ENCODE peak calls at places on chromosomes 12 and 14, in five cellular contexts. T is hepatocyte; R is Calu3; J is ureter; I is stimulated activated CD8-positive, alpha-beta memory T cell treated with anti-CD3 and anti-CD28 coated beads, Interleukin-15, amount 100 ng/mL, for 48 hours. P is an unnamed sample.

GRCh38 chr14:46574236-46574970 is 77.2 kb downstream of the RPL10L start:
- DNase-seq in R (no peak), T (no peak), J (no peak), I (no peak), P (no peak)

GRCh38 chr14:20998674-20999366 is at the start of gene SLC39A2:
- DNase-seq in I (no peak), J (peak), T (peak), R (peak), P (no peak)

GRCh38 chr14:96804821-96805374 is 7.7 kb downstream of the VRK1 start:
- DNase-seq in T (no peak), I (no peak), R (no peak), J (no peak), P (no peak)

GRCh38 chr14:65940056-65940735 is 527.7 kb downstream of the FUT8 start:
- DNase-seq in R (peak), T (peak), J (no peak), I (no peak), P (peak)

GRCh38 chr12:124359671-124360581 is 65.0 kb downstream of the RFLNA start:
- DNase-seq in I (no peak), J (peak), R (no peak), T (no peak), P (no peak)

GRCh38 chr12:118960161-118960560 is 21.2 kb upstream of the SRRM4 start:
- DNase-seq in I (no peak), R (no peak), T (no peak), J (no peak), P (no peak)

GRCh38 chr12:45634273-45634917 is 95.1 kb upstream of the ARID2 start:
- DNase-seq in T (no peak), J (no peak), I (no peak), R (no peak), P (no peak)

GRCh38 chr14:72472845-72473244 is 421.1 kb downstream of the DPF3 start:
- DNase-seq in R (no peak), J (no peak), T (no peak), I (no peak), P (no peak)

GRCh38 chr12:117486840-117487659 is 125.6 kb upstream of the NOS1 start:
- DNase-seq in T (peak), J (no peak), I (no peak), R (peak), P (no peak)

GRCh38 chr12:115337693-115338543 is 653.9 kb upstream of the TBX3 start:
- DNase-seq in R (no peak), T (peak), I (no peak), J (peak), P (no peak)

GRCh38 chr12:92442782-92443181 is 260.0 kb upstream of the PLEKHG7 start:
- DNase-seq in R (peak), I (no peak), T (no peak), J (no peak), P (no peak)

GRCh38 chr12:56157201-56158028 is 744 bp upstream of the MYL6 start:
- DNase-seq in J (peak), I (peak), R (peak), T (peak), P (peak)